ENCODE peak calls at places on chromosomes 5 and 9, in ten cellular contexts. One of them, this sample, is unnamed.

GRCh38 chr5:114360816-114361723 is 800 bp upstream of the KCNN2 start:
- DNase-seq in kidney tubule cell: peak; percentile 7
- DNase-seq in AG09309: no peak
- DNase-seq in BE2C: peak; percentile 24
- DNase-seq in ELF-1: peak; percentile 88
- DNase-seq in RPMI8226: no peak
- DNase-seq in cerebellum: peak; percentile 72
- DNase-seq in NCI-H1436 treated with DMSO at 0.1 percent for 48 hours: no peak
- DNase-seq in effector CD4-positive, alpha-beta T cell: no peak
- DNase-seq in GDM1: no peak
- DNase-seq in this sample: peak; percentile 93

GRCh38 chr5:126847318-126848221 is 70.6 kb downstream of the LMNB1 start:
- DNase-seq in kidney tubule cell: no peak
- DNase-seq in AG09309: no peak
- DNase-seq in BE2C: no peak
- DNase-seq in ELF-1: no peak
- DNase-seq in RPMI8226: no peak
- DNase-seq in cerebellum: no peak
- DNase-seq in NCI-H1436 treated with DMSO at 0.1 percent for 48 hours: no peak
- DNase-seq in effector CD4-positive, alpha-beta T cell: no peak
- DNase-seq in GDM1: no peak
- DNase-seq in this sample: no peak

GRCh38 chr9:126788046-126788445 is 16.8 kb upstream of the ZBTB43 start:
- DNase-seq in kidney tubule cell: no peak
- DNase-seq in AG09309: no peak
- DNase-seq in BE2C: no peak
- DNase-seq in ELF-1: no peak
- DNase-seq in RPMI8226: no peak
- DNase-seq in cerebellum: no peak
- DNase-seq in NCI-H1436 treated with DMSO at 0.1 percent for 48 hours: no peak
- DNase-seq in effector CD4-positive, alpha-beta T cell: no peak
- DNase-seq in GDM1: no peak
- DNase-seq in this sample: no peak

GRCh38 chr5:130545291-130545690 is 619.8 kb downstream of the HINT1 start:
- DNase-seq in kidney tubule cell: peak; percentile 11
- DNase-seq in AG09309: no peak
- DNase-seq in BE2C: no peak
- DNase-seq in ELF-1: no peak
- DNase-seq in RPMI8226: no peak
- DNase-seq in cerebellum: no peak
- DNase-seq in NCI-H1436 treated with DMSO at 0.1 percent for 48 hours: no peak
- DNase-seq in effector CD4-positive, alpha-beta T cell: no peak
- DNase-seq in GDM1: no peak
- DNase-seq in this sample: no peak

GRCh38 chr5:180830253-180831138 is 27.9 kb upstream of the MGAT1 start:
- DNase-seq in kidney tubule cell: peak; percentile 56
- DNase-seq in AG09309: no peak
- DNase-seq in BE2C: peak; percentile 49
- DNase-seq in ELF-1: peak; percentile 73
- DNase-seq in RPMI8226: peak; percentile 79
- DNase-seq in cerebellum: peak; percentile 79
- DNase-seq in NCI-H1436 treated with DMSO at 0.1 percent for 48 hours: no peak
- DNase-seq in effector CD4-positive, alpha-beta T cell: peak; percentile 59
- DNase-seq in GDM1: peak; percentile 45
- DNase-seq in this sample: no peak

GRCh38 chr5:74316064-74316586 is 324.4 kb downstream of the ENC1 start:
- DNase-seq in kidney tubule cell: peak; percentile 99
- DNase-seq in AG09309: peak; percentile 89
- DNase-seq in BE2C: peak; percentile 61
- DNase-seq in ELF-1: peak; percentile 88
- DNase-seq in RPMI8226: peak; percentile 42
- DNase-seq in cerebellum: no peak
- DNase-seq in NCI-H1436 treated with DMSO at 0.1 percent for 48 hours: no peak
- DNase-seq in effector CD4-positive, alpha-beta T cell: no peak
- DNase-seq in GDM1: no peak
- DNase-seq in this sample: peak; percentile 8

GRCh38 chr9:110426052-110426709 is 88.5 kb upstream of the TXNDC8 start:
- DNase-seq in kidney tubule cell: peak; percentile 21
- DNase-seq in AG09309: no peak
- DNase-seq in BE2C: no peak
- DNase-seq in ELF-1: no peak
- DNase-seq in RPMI8226: no peak
- DNase-seq in cerebellum: no peak
- DNase-seq in NCI-H1436 treated with DMSO at 0.1 percent for 48 hours: no peak
- DNase-seq in effector CD4-positive, alpha-beta T cell: no peak
- DNase-seq in GDM1: no peak
- DNase-seq in this sample: no peak

GRCh38 chr5:88836195-88836838 is 46.7 kb downstream of the MEF2C start:
- DNase-seq in kidney tubule cell: no peak
- DNase-seq in AG09309: no peak
- DNase-seq in BE2C: no peak
- DNase-seq in ELF-1: peak; percentile 39
- DNase-seq in RPMI8226: no peak
- DNase-seq in cerebellum: no peak
- DNase-seq in NCI-H1436 treated with DMSO at 0.1 percent for 48 hours: no peak
- DNase-seq in effector CD4-positive, alpha-beta T cell: no peak
- DNase-seq in GDM1: no peak
- DNase-seq in this sample: no peak

GRCh38 chr5:41247135-41247534 is 33.8 kb upstream of the C6 start:
- DNase-seq in kidney tubule cell: no peak
- DNase-seq in AG09309: no peak
- DNase-seq in BE2C: no peak
- DNase-seq in ELF-1: no peak
- DNase-seq in RPMI8226: no peak
- DNase-seq in cerebellum: no peak
- DNase-seq in NCI-H1436 treated with DMSO at 0.1 percent for 48 hours: no peak
- DNase-seq in effector CD4-positive, alpha-beta T cell: no peak
- DNase-seq in GDM1: no peak
- DNase-seq in this sample: no peak

GRCh38 chr5:122221857-122222256 is 90.2 kb upstream of the SNCAIP start:
- DNase-seq in kidney tubule cell: no peak
- DNase-seq in AG09309: no peak
- DNase-seq in BE2C: no peak
- DNase-seq in ELF-1: no peak
- DNase-seq in RPMI8226: no peak
- DNase-seq in cerebellum: no peak
- DNase-seq in NCI-H1436 treated with DMSO at 0.1 percent for 48 hours: no peak
- DNase-seq in effector CD4-positive, alpha-beta T cell: no peak
- DNase-seq in GDM1: no peak
- DNase-seq in this sample: no peak

GRCh38 chr5:10578869-10579268 is 15.0 kb downstream of the ANKRD33B start:
- DNase-seq in kidney tubule cell: peak; percentile 64
- DNase-seq in AG09309: no peak
- DNase-seq in BE2C: no peak
- DNase-seq in ELF-1: no peak
- DNase-seq in RPMI8226: no peak
- DNase-seq in cerebellum: no peak
- DNase-seq in NCI-H1436 treated with DMSO at 0.1 percent for 48 hours: no peak
- DNase-seq in effector CD4-positive, alpha-beta T cell: no peak
- DNase-seq in GDM1: no peak
- DNase-seq in this sample: no peak

GRCh38 chr5:97266576-97266975 is 83.5 kb upstream of the RIOK2 start:
- DNase-seq in kidney tubule cell: no peak
- DNase-seq in AG09309: peak; percentile 2
- DNase-seq in BE2C: no peak
- DNase-seq in ELF-1: no peak
- DNase-seq in RPMI8226: no peak
- DNase-seq in cerebellum: no peak
- DNase-seq in NCI-H1436 treated with DMSO at 0.1 percent for 48 hours: no peak
- DNase-seq in effector CD4-positive, alpha-beta T cell: no peak
- DNase-seq in GDM1: no peak
- DNase-seq in this sample: no peak

GRCh38 chr5:97534166-97534565 is 351.1 kb upstream of the RIOK2 start:
- DNase-seq in kidney tubule cell: peak; percentile 78
- DNase-seq in AG09309: peak; percentile 89
- DNase-seq in BE2C: peak; percentile 49
- DNase-seq in ELF-1: peak; percentile 53
- DNase-seq in RPMI8226: peak; percentile 47
- DNase-seq in cerebellum: peak; percentile 20
- DNase-seq in NCI-H1436 treated with DMSO at 0.1 percent for 48 hours: no peak
- DNase-seq in effector CD4-positive, alpha-beta T cell: no peak
- DNase-seq in GDM1: no peak
- DNase-seq in this sample: peak; percentile 53

GRCh38 chr5:172683696-172684464 is 42.8 kb downstream of the NEURL1B start:
- DNase-seq in kidney tubule cell: no peak
- DNase-seq in AG09309: no peak
- DNase-seq in BE2C: no peak
- DNase-seq in ELF-1: peak; percentile 40
- DNase-seq in RPMI8226: no peak
- DNase-seq in cerebellum: no peak
- DNase-seq in NCI-H1436 treated with DMSO at 0.1 percent for 48 hours: no peak
- DNase-seq in effector CD4-positive, alpha-beta T cell: peak; percentile 25
- DNase-seq in GDM1: no peak
- DNase-seq in this sample: peak; percentile 67

GRCh38 chr9:125409217-125409636 is 147.6 kb downstream of the GAPVD1 start:
- DNase-seq in kidney tubule cell: no peak
- DNase-seq in AG09309: no peak
- DNase-seq in BE2C: no peak
- DNase-seq in ELF-1: peak; percentile 49
- DNase-seq in RPMI8226: no peak
- DNase-seq in cerebellum: no peak
- DNase-seq in NCI-H1436 treated with DMSO at 0.1 percent for 48 hours: no peak
- DNase-seq in effector CD4-positive, alpha-beta T cell: no peak
- DNase-seq in GDM1: no peak
- DNase-seq in this sample: no peak

GRCh38 chr5:154038241-154038603 is 488 bp downstream of the FAM114A2 start:
- DNase-seq in kidney tubule cell: peak; percentile 43
- DNase-seq in AG09309: no peak
- DNase-seq in BE2C: peak; percentile 11
- DNase-seq in ELF-1: no peak
- DNase-seq in RPMI8226: peak; percentile 61
- DNase-seq in cerebellum: no peak
- DNase-seq in NCI-H1436 treated with DMSO at 0.1 percent for 48 hours: no peak
- DNase-seq in effector CD4-positive, alpha-beta T cell: peak; percentile 23
- DNase-seq in GDM1: no peak
- DNase-seq in this sample: no peak

GRCh38 chr5:125342938-125343401 is 596.5 kb upstream of the ZNF608 start:
- DNase-seq in kidney tubule cell: no peak
- DNase-seq in AG09309: peak; percentile 70
- DNase-seq in BE2C: no peak
- DNase-seq in ELF-1: no peak
- DNase-seq in RPMI8226: no peak
- DNase-seq in cerebellum: no peak
- DNase-seq in NCI-H1436 treated with DMSO at 0.1 percent for 48 hours: no peak
- DNase-seq in effector CD4-positive, alpha-beta T cell: no peak
- DNase-seq in GDM1: no peak
- DNase-seq in this sample: no peak

GRCh38 chr9:91818647-91819403 is 131.2 kb downstream of the ROR2 start:
- DNase-seq in kidney tubule cell: no peak
- DNase-seq in AG09309: no peak
- DNase-seq in BE2C: no peak
- DNase-seq in ELF-1: no peak
- DNase-seq in RPMI8226: no peak
- DNase-seq in cerebellum: no peak
- DNase-seq in NCI-H1436 treated with DMSO at 0.1 percent for 48 hours: no peak
- DNase-seq in effector CD4-positive, alpha-beta T cell: no peak
- DNase-seq in GDM1: no peak
- DNase-seq in this sample: no peak

GRCh38 chr5:134125195-134126015 is 10.9 kb downstream of the TCF7 start:
- DNase-seq in kidney tubule cell: peak; percentile 86
- DNase-seq in AG09309: peak; percentile 92
- DNase-seq in BE2C: peak; percentile 50
- DNase-seq in ELF-1: no peak
- DNase-seq in RPMI8226: no peak
- DNase-seq in cerebellum: peak; percentile 86
- DNase-seq in NCI-H1436 treated with DMSO at 0.1 percent for 48 hours: no peak
- DNase-seq in effector CD4-positive, alpha-beta T cell: no peak
- DNase-seq in GDM1: no peak
- DNase-seq in this sample: no peak

GRCh38 chr5:170479484-170479883 is 24.3 kb upstream of the KCNIP1 start:
- DNase-seq in kidney tubule cell: peak; percentile 95
- DNase-seq in AG09309: no peak
- DNase-seq in BE2C: no peak
- DNase-seq in ELF-1: no peak
- DNase-seq in RPMI8226: peak; percentile 20
- DNase-seq in cerebellum: no peak
- DNase-seq in NCI-H1436 treated with DMSO at 0.1 percent for 48 hours: no peak
- DNase-seq in effector CD4-positive, alpha-beta T cell: no peak
- DNase-seq in GDM1: no peak
- DNase-seq in this sample: no peak

This sample was measured in neural progenitor cell.